ENCODE peak calls at places on chromosome 18, in nine cellular contexts. One of them, this sample, is unnamed.
A peak's percentile ranks its signal among the peaks of the same experiment; 100 is the strongest.

GRCh38 chr18:48886520-48887293 is 64.1 kb downstream of the SMAD7 start:
- DNase-seq in neural progenitor cell: no peak
- DNase-seq in GM12865: no peak
- DNase-seq in epithelial cell of proximal tubule: no peak
- DNase-seq in coronary artery: peak; percentile 22
- DNase-seq in epithelial cell of esophagus: no peak
- DNase-seq in CD8-positive, alpha-beta T cell: no peak
- DNase-seq in fibroblast of pulmonary artery: no peak
- DNase-seq in heart right ventricle: no peak
- DNase-seq in this sample: no peak

GRCh38 chr18:449374-449773 is 51.1 kb downstream of the COLEC12 start:
- DNase-seq in neural progenitor cell: peak; percentile 46
- DNase-seq in GM12865: no peak
- DNase-seq in epithelial cell of proximal tubule: no peak
- DNase-seq in coronary artery: no peak
- DNase-seq in epithelial cell of esophagus: peak; percentile 14
- DNase-seq in CD8-positive, alpha-beta T cell: no peak
- DNase-seq in fibroblast of pulmonary artery: no peak
- DNase-seq in heart right ventricle: no peak
- DNase-seq in this sample: no peak

GRCh38 chr18:3481696-3482210 is 31.8 kb downstream of the TGIF1 start:
- DNase-seq in neural progenitor cell: peak; percentile 62
- DNase-seq in GM12865: peak; percentile 29
- DNase-seq in epithelial cell of proximal tubule: no peak
- DNase-seq in coronary artery: no peak
- DNase-seq in epithelial cell of esophagus: peak; percentile 45
- DNase-seq in CD8-positive, alpha-beta T cell: no peak
- DNase-seq in fibroblast of pulmonary artery: peak; percentile 69
- DNase-seq in heart right ventricle: no peak
- DNase-seq in this sample: no peak

GRCh38 chr18:21444465-21445023 is 156.0 kb downstream of the ESCO1 start:
- DNase-seq in neural progenitor cell: peak; percentile 65
- DNase-seq in GM12865: peak; percentile 65
- DNase-seq in epithelial cell of proximal tubule: no peak
- DNase-seq in coronary artery: no peak
- DNase-seq in epithelial cell of esophagus: peak; percentile 77
- DNase-seq in CD8-positive, alpha-beta T cell: no peak
- DNase-seq in fibroblast of pulmonary artery: peak; percentile 78
- DNase-seq in heart right ventricle: no peak
- DNase-seq in this sample: peak; percentile 12

GRCh38 chr18:49174478-49174877 is 223.7 kb upstream of the SMAD7 start:
- DNase-seq in neural progenitor cell: no peak
- DNase-seq in GM12865: no peak
- DNase-seq in epithelial cell of proximal tubule: no peak
- DNase-seq in coronary artery: no peak
- DNase-seq in epithelial cell of esophagus: peak; percentile 50
- DNase-seq in CD8-positive, alpha-beta T cell: no peak
- DNase-seq in fibroblast of pulmonary artery: peak; percentile 85
- DNase-seq in heart right ventricle: no peak
- DNase-seq in this sample: no peak

GRCh38 chr18:5145168-5145857 is 51.7 kb downstream of the AKAIN1 start:
- DNase-seq in neural progenitor cell: no peak
- DNase-seq in GM12865: no peak
- DNase-seq in epithelial cell of proximal tubule: no peak
- DNase-seq in coronary artery: no peak
- DNase-seq in epithelial cell of esophagus: no peak
- DNase-seq in CD8-positive, alpha-beta T cell: no peak
- DNase-seq in fibroblast of pulmonary artery: no peak
- DNase-seq in heart right ventricle: no peak
- DNase-seq in this sample: no peak

GRCh38 chr18:47893939-47894699 is 36.3 kb downstream of the SMAD2 start:
- DNase-seq in neural progenitor cell: no peak
- DNase-seq in GM12865: no peak
- DNase-seq in epithelial cell of proximal tubule: no peak
- DNase-seq in coronary artery: no peak
- DNase-seq in epithelial cell of esophagus: no peak
- DNase-seq in CD8-positive, alpha-beta T cell: no peak
- DNase-seq in fibroblast of pulmonary artery: peak; percentile 26
- DNase-seq in heart right ventricle: no peak
- DNase-seq in this sample: no peak

GRCh38 chr18:54742654-54743053 is 85.6 kb upstream of the RAB27B start:
- DNase-seq in neural progenitor cell: no peak
- DNase-seq in GM12865: no peak
- DNase-seq in epithelial cell of proximal tubule: no peak
- DNase-seq in coronary artery: no peak
- DNase-seq in epithelial cell of esophagus: peak; percentile 43
- DNase-seq in CD8-positive, alpha-beta T cell: no peak
- DNase-seq in fibroblast of pulmonary artery: peak; percentile 100
- DNase-seq in heart right ventricle: no peak
- DNase-seq in this sample: no peak

GRCh38 chr18:73235491-73235890 is 367.7 kb upstream of the NETO1 start:
- DNase-seq in neural progenitor cell: no peak
- DNase-seq in GM12865: peak; percentile 20
- DNase-seq in epithelial cell of proximal tubule: peak; percentile 83
- DNase-seq in coronary artery: no peak
- DNase-seq in epithelial cell of esophagus: peak; percentile 97
- DNase-seq in CD8-positive, alpha-beta T cell: no peak
- DNase-seq in fibroblast of pulmonary artery: peak; percentile 36
- DNase-seq in heart right ventricle: no peak
- DNase-seq in this sample: no peak

GRCh38 chr18:9827211-9827855 is 58.4 kb upstream of the TXNDC2 start:
- DNase-seq in neural progenitor cell: no peak
- DNase-seq in GM12865: no peak
- DNase-seq in epithelial cell of proximal tubule: no peak
- DNase-seq in coronary artery: no peak
- DNase-seq in epithelial cell of esophagus: no peak
- DNase-seq in CD8-positive, alpha-beta T cell: no peak
- DNase-seq in fibroblast of pulmonary artery: no peak
- DNase-seq in heart right ventricle: no peak
- DNase-seq in this sample: no peak

GRCh38 chr18:52536039-52536438 is 196.0 kb downstream of the DCC start:
- DNase-seq in neural progenitor cell: no peak
- DNase-seq in GM12865: no peak
- DNase-seq in epithelial cell of proximal tubule: no peak
- DNase-seq in coronary artery: no peak
- DNase-seq in epithelial cell of esophagus: no peak
- DNase-seq in CD8-positive, alpha-beta T cell: no peak
- DNase-seq in fibroblast of pulmonary artery: no peak
- DNase-seq in heart right ventricle: no peak
- DNase-seq in this sample: no peak

GRCh38 chr18:9126337-9126736 is 10.2 kb upstream of the ANKRD12 start:
- DNase-seq in neural progenitor cell: no peak
- DNase-seq in GM12865: no peak
- DNase-seq in epithelial cell of proximal tubule: no peak
- DNase-seq in coronary artery: no peak
- DNase-seq in epithelial cell of esophagus: no peak
- DNase-seq in CD8-positive, alpha-beta T cell: no peak
- DNase-seq in fibroblast of pulmonary artery: no peak
- DNase-seq in heart right ventricle: no peak
- DNase-seq in this sample: no peak

GRCh38 chr18:55918449-55918848 is 330.5 kb upstream of the TCF4 start:
- DNase-seq in neural progenitor cell: no peak
- DNase-seq in GM12865: no peak
- DNase-seq in epithelial cell of proximal tubule: no peak
- DNase-seq in coronary artery: no peak
- DNase-seq in epithelial cell of esophagus: no peak
- DNase-seq in CD8-positive, alpha-beta T cell: no peak
- DNase-seq in fibroblast of pulmonary artery: no peak
- DNase-seq in heart right ventricle: no peak
- DNase-seq in this sample: no peak

GRCh38 chr18:9612215-9612830 is 2.0 kb downstream of the PPP4R1 start:
- DNase-seq in neural progenitor cell: peak; percentile 32
- DNase-seq in GM12865: peak; percentile 70
- DNase-seq in epithelial cell of proximal tubule: no peak
- DNase-seq in coronary artery: no peak
- DNase-seq in epithelial cell of esophagus: peak; percentile 86
- DNase-seq in CD8-positive, alpha-beta T cell: peak; percentile 3
- DNase-seq in fibroblast of pulmonary artery: peak; percentile 60
- DNase-seq in heart right ventricle: no peak
- DNase-seq in this sample: no peak

GRCh38 chr18:21484851-21485636 is 115.5 kb downstream of the ESCO1 start:
- DNase-seq in neural progenitor cell: no peak
- DNase-seq in GM12865: no peak
- DNase-seq in epithelial cell of proximal tubule: no peak
- DNase-seq in coronary artery: no peak
- DNase-seq in epithelial cell of esophagus: peak; percentile 21
- DNase-seq in CD8-positive, alpha-beta T cell: no peak
- DNase-seq in fibroblast of pulmonary artery: peak; percentile 23
- DNase-seq in heart right ventricle: no peak
- DNase-seq in this sample: no peak

GRCh38 chr18:35789543-35789942 is 182.9 kb upstream of the RMP24 start:
- DNase-seq in neural progenitor cell: no peak
- DNase-seq in GM12865: peak; percentile 23
- DNase-seq in epithelial cell of proximal tubule: no peak
- DNase-seq in coronary artery: no peak
- DNase-seq in epithelial cell of esophagus: no peak
- DNase-seq in CD8-positive, alpha-beta T cell: no peak
- DNase-seq in fibroblast of pulmonary artery: no peak
- DNase-seq in heart right ventricle: no peak
- DNase-seq in this sample: no peak

GRCh38 chr18:35782926-35783325 is 189.6 kb upstream of the RMP24 start:
- DNase-seq in neural progenitor cell: no peak
- DNase-seq in GM12865: no peak
- DNase-seq in epithelial cell of proximal tubule: no peak
- DNase-seq in coronary artery: no peak
- DNase-seq in epithelial cell of esophagus: peak; percentile 84
- DNase-seq in CD8-positive, alpha-beta T cell: no peak
- DNase-seq in fibroblast of pulmonary artery: no peak
- DNase-seq in heart right ventricle: no peak
- DNase-seq in this sample: no peak

GRCh38 chr18:35780937-35781336 is 191.5 kb upstream of the RMP24 start:
- DNase-seq in neural progenitor cell: no peak
- DNase-seq in GM12865: no peak
- DNase-seq in epithelial cell of proximal tubule: no peak
- DNase-seq in coronary artery: no peak
- DNase-seq in epithelial cell of esophagus: no peak
- DNase-seq in CD8-positive, alpha-beta T cell: no peak
- DNase-seq in fibroblast of pulmonary artery: no peak
- DNase-seq in heart right ventricle: no peak
- DNase-seq in this sample: no peak

DNA sequence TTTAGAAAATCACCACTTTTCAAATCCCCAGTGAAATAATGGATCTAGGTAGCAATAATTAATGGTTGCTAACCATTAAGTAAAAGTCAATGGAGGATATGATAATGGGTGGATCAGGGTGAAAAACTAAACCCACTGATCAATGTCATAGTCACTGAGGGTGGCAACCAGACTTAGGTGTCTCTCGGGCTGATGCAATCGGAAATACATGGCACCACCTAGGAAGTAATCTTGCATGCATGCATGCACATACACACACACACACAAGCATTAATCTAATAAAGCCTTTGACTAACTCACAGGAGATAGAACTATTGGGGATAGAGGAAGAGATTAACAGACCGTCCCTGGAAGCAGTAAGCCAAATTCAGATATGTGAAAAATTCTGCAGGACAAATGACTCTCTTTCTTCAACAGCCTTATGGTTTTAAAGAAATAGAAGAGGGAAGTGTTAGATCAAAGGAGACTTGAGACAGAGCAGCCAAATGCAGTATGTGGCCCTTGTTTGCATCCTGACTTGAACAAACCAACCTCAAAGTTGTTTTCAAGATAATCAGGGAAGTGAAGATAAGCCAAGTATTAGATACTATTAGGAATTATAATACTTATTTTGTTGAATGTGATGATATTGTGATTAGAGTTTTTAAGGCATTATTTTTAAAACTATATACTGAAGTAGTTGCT is 186.0 kb upstream of the RMP24 start:
- DNase-seq in neural progenitor cell: no peak
- DNase-seq in GM12865: peak; percentile 16
- DNase-seq in epithelial cell of proximal tubule: no peak
- DNase-seq in coronary artery: no peak
- DNase-seq in epithelial cell of esophagus: no peak
- DNase-seq in CD8-positive, alpha-beta T cell: no peak
- DNase-seq in fibroblast of pulmonary artery: no peak
- DNase-seq in heart right ventricle: no peak
- DNase-seq in this sample: peak; percentile 22
- H3K4me3 ChIP-seq in neural progenitor cell: no peak overlapping the region
- H3K4me3 ChIP-seq in GM12865: no peak overlapping the region
- H3K4me3 ChIP-seq in epithelial cell of proximal tubule: no peak overlapping the region
- H3K4me3 ChIP-seq in coronary artery: no peak overlapping the region
- H3K4me3 ChIP-seq in epithelial cell of esophagus: no peak overlapping the region
- H3K4me3 ChIP-seq in CD8-positive, alpha-beta T cell: no peak overlapping the region
- H3K4me3 ChIP-seq in fibroblast of pulmonary artery: no peak overlapping the region
- H3K4me3 ChIP-seq in heart right ventricle: no peak overlapping the region
- H3K4me3 ChIP-seq in this sample: no peak overlapping the region

GRCh38 chr18:7221424-7222155 is 9.3 kb upstream of the LRRC30 start:
- DNase-seq in neural progenitor cell: peak; percentile 91
- DNase-seq in GM12865: peak; percentile 47
- DNase-seq in epithelial cell of proximal tubule: peak; percentile 32
- DNase-seq in coronary artery: no peak
- DNase-seq in epithelial cell of esophagus: peak; percentile 81
- DNase-seq in CD8-positive, alpha-beta T cell: no peak
- DNase-seq in fibroblast of pulmonary artery: peak; percentile 86
- DNase-seq in heart right ventricle: no peak
- DNase-seq in this sample: peak; percentile 4
- TF ChIP-seq CTCF in neural progenitor cell: peak; percentile 95
- TF ChIP-seq CTCF in GM12865: peak; percentile 53
- TF ChIP-seq CTCF in epithelial cell of proximal tubule: peak; percentile 97
- TF ChIP-seq CTCF in coronary artery: no peak
- TF ChIP-seq CTCF in epithelial cell of esophagus: peak; percentile 94
- TF ChIP-seq CTCF in CD8-positive, alpha-beta T cell: no peak
- TF ChIP-seq CTCF in fibroblast of pulmonary artery: peak; percentile 97
- TF ChIP-seq CTCF in heart right ventricle: peak; percentile 68
- TF ChIP-seq CTCF in this sample: peak; percentile 71

GRCh38 chr18:57984490-57985109 is 59.4 kb upstream of the NEDD4L start:
- DNase-seq in neural progenitor cell: no peak
- DNase-seq in GM12865: no peak
- DNase-seq in epithelial cell of proximal tubule: no peak
- DNase-seq in coronary artery: no peak
- DNase-seq in epithelial cell of esophagus: no peak
- DNase-seq in CD8-positive, alpha-beta T cell: no peak
- DNase-seq in fibroblast of pulmonary artery: no peak
- DNase-seq in heart right ventricle: no peak
- DNase-seq in this sample: no peak
- H3K4me3 ChIP-seq in neural progenitor cell: no peak overlapping the region
- H3K4me3 ChIP-seq in GM12865: no peak overlapping the region
- H3K4me3 ChIP-seq in epithelial cell of proximal tubule: no peak overlapping the region
- H3K4me3 ChIP-seq in coronary artery: no peak overlapping the region
- H3K4me3 ChIP-seq in epithelial cell of esophagus: no peak overlapping the region
- H3K4me3 ChIP-seq in CD8-positive, alpha-beta T cell: no peak overlapping the region
- H3K4me3 ChIP-seq in fibroblast of pulmonary artery: no peak overlapping the region
- H3K4me3 ChIP-seq in heart right ventricle: no peak overlapping the region
- H3K4me3 ChIP-seq in this sample: no peak overlapping the region

GRCh38 chr18:65568866-65569265 is 181.9 kb upstream of the CDH7 start:
- DNase-seq in neural progenitor cell: no peak
- DNase-seq in GM12865: no peak
- DNase-seq in epithelial cell of proximal tubule: no peak
- DNase-seq in coronary artery: no peak
- DNase-seq in epithelial cell of esophagus: peak; percentile 63
- DNase-seq in CD8-positive, alpha-beta T cell: no peak
- DNase-seq in fibroblast of pulmonary artery: no peak
- DNase-seq in heart right ventricle: no peak
- DNase-seq in this sample: no peak

DNA sequence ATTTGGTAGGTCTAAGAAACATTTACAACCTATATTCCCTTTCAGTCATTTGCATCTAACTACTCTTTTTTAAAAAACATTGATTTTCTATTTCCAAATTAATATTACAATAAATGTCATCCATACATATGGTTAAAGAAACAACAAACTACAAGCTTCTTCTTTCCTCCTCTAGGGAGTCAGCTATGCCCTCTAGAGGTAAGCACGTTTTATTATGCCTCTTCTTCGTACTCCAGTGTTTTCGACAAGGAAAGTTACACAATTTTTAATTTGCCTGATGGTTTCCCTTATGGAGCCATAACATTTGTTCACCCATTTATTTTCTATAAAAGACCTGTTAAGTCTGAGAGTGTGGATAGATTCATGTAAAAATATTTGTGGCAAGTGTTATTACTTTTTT is 183.4 kb upstream of the CDH7 start:
- DNase-seq in neural progenitor cell: peak; percentile 23
- DNase-seq in GM12865: no peak
- DNase-seq in epithelial cell of proximal tubule: no peak
- DNase-seq in coronary artery: no peak
- DNase-seq in epithelial cell of esophagus: peak; percentile 49
- DNase-seq in CD8-positive, alpha-beta T cell: no peak
- DNase-seq in fibroblast of pulmonary artery: peak; percentile 0
- DNase-seq in heart right ventricle: no peak
- DNase-seq in this sample: no peak
- TF ChIP-seq CTCF in neural progenitor cell: peak; percentile 65
- TF ChIP-seq CTCF in GM12865: no peak
- TF ChIP-seq CTCF in epithelial cell of proximal tubule: peak; percentile 46
- TF ChIP-seq CTCF in coronary artery: no peak
- TF ChIP-seq CTCF in epithelial cell of esophagus: peak; percentile 65
- TF ChIP-seq CTCF in CD8-positive, alpha-beta T cell: no peak
- TF ChIP-seq CTCF in fibroblast of pulmonary artery: no peak
- TF ChIP-seq CTCF in heart right ventricle: no peak
- TF ChIP-seq CTCF in this sample: no peak